ENCODE peak calls at places on chromosomes 16 and 17, in nine cellular contexts. U is left lung; E is retina; Y is ascending aorta; F is AG04450; Q is T-helper 1 cell; M is Caki2; V is left cardiac atrium; C is activated naive CD8-positive, alpha-beta T cell treated with anti-CD3 and anti-CD28 coated beads, Interleukin-2, amount 50 U/mL, for 24 hours. G is an unnamed sample.

GRCh38 chr17:27577124-27577761 is 53.7 kb upstream of the LGALS9 start:
- DNase-seq in U (no peak), E (peak), Y (no peak), F (no peak), Q (no peak), M (peak), V (peak), C (no peak), G (no peak)

GRCh38 chr17:42248351-42249179 is 27.6 kb downstream of the STAT5B start:
- DNase-seq in U (peak), E (peak), Y (peak), F (peak), Q (peak), M (peak), V (peak), C (peak), G (no peak)

GRCh38 chr17:5821057-5821456 is 236.7 kb upstream of the NLRP1 start:
- DNase-seq in U (no peak), E (no peak), Y (no peak), F (no peak), Q (no peak), M (peak), V (no peak), C (no peak), G (peak)

GRCh38 chr17:64309710-64310109 is 46.6 kb upstream of the TEX2 start:
- DNase-seq in U (no peak), E (no peak), Y (no peak), F (no peak), Q (no peak), M (no peak), V (peak), C (no peak), G (no peak)

GRCh38 chr16:57284206-57284951 is at the start of gene PLLP:
- DNase-seq in U (no peak), E (peak), Y (no peak), F (no peak), Q (peak), M (peak), V (peak), C (peak), G (peak)

GRCh38 chr17:40980594-40980993 is 3.5 kb downstream of the KRT40 start:
- DNase-seq in U (no peak), E (peak), Y (no peak), F (no peak), Q (no peak), M (no peak), V (no peak), C (no peak), G (no peak)

GRCh38 chr17:45876539-45876938 is 17.8 kb upstream of the MAPT start:
- DNase-seq in U (no peak), E (no peak), Y (no peak), F (no peak), Q (no peak), M (no peak), V (no peak), C (no peak), G (no peak)

GRCh38 chr16:49924078-49924477 is 68.2 kb upstream of the ZNF423 start:
- DNase-seq in U (no peak), E (no peak), Y (no peak), F (no peak), Q (no peak), M (no peak), V (no peak), C (no peak), G (no peak)

GRCh38 chr17:47253541-47254402 is at the start of gene ITGB3:
- DNase-seq in U (peak), E (peak), Y (peak), F (no peak), Q (peak), M (peak), V (peak), C (peak), G (peak)

G was measured in RCC 7860.